ENCODE peak calls at places on chromosomes 16 and 17, in nine cellular contexts. Z, N, E, T, M, R, P, B and Q are unnamed samples.

GRCh38 chr17:81683584-81684441 is at the start of the genes ARL16 and HGS:
- DNase-seq in M (peak), B (peak), T (peak), R (peak), E (peak), P (peak), N (peak), Z (peak), Q (peak)

GRCh38 chr16:4389051-4389955 is 17.7 kb downstream of the VASN start:
- DNase-seq in N (no peak), E (no peak), P (no peak), R (no peak), T (peak), Z (no peak), M (no peak), B (no peak), Q (no peak)

GRCh38 chr17:83151056-83151441 is 71.6 kb downstream of the METRNL start:
- DNase-seq in E (no peak), N (no peak), Z (no peak), B (peak), R (no peak), T (no peak), P (no peak), M (no peak), Q (no peak)

GRCh38 chr17:15398291-15398690 is 56.9 kb upstream of the TEKT3 start:
- DNase-seq in Z (no peak), P (no peak), B (no peak), N (peak), M (no peak), T (no peak), E (peak), R (no peak), Q (peak)

GRCh38 chr16:6008656-6009055 is 911.1 kb upstream of the EEF2KMT start:
- DNase-seq in M (no peak), P (no peak), T (no peak), Z (no peak), E (no peak), R (no peak), N (no peak), B (no peak), Q (no peak)

GRCh38 chr17:29050176-29050575 is 7.2 kb downstream of the PIPOX start:
- DNase-seq in T (no peak), P (no peak), B (no peak), Z (no peak), E (no peak), R (no peak), M (peak), N (no peak), Q (no peak)

GRCh38 chr16:48188449-48189102 is 32.8 kb upstream of the ABCC12 start:
- DNase-seq in B (no peak), P (no peak), N (no peak), Z (no peak), M (peak), R (no peak), E (peak), T (no peak), Q (no peak)

GRCh38 chr16:14302031-14302398 is 230.9 kb downstream of the MRTFB start:
- DNase-seq in B (no peak), E (peak), R (peak), P (no peak), N (no peak), M (peak), T (peak), Z (peak), Q (no peak)

GRCh38 chr17:67992541-67993152 is 3.6 kb downstream of the C17orf58 start:
- DNase-seq in E (peak), P (no peak), R (no peak), B (no peak), T (no peak), M (no peak), Z (no peak), N (no peak), Q (no peak)

GRCh38 chr17:1883536-1883935 is 53.7 kb downstream of the RPA1 start:
- DNase-seq in E (no peak), B (no peak), Z (no peak), P (no peak), N (no peak), T (no peak), R (no peak), M (no peak), Q (no peak)

GRCh38 chr17:20187049-20187448 is 177.9 kb downstream of the SPECC1 start:
- DNase-seq in M (no peak), Z (no peak), E (peak), R (no peak), T (no peak), N (no peak), B (no peak), P (no peak), Q (peak)

GRCh38 chr17:73288534-73289302 is 23.1 kb downstream of the CDC42EP4 start:
- DNase-seq in E (no peak), Z (peak), T (peak), N (no peak), M (no peak), B (no peak), P (no peak), R (peak), Q (no peak)

GRCh38 chr16:59543641-59544040 is 809.5 kb upstream of the GOT2 start:
- DNase-seq in P (peak), R (no peak), B (no peak), M (peak), E (no peak), Z (no peak), T (no peak), N (peak), Q (peak)

GRCh38 chr16:56936491-56936890 is 4.5 kb downstream of the HERPUD1 start:
- DNase-seq in R (no peak), Z (no peak), N (no peak), M (no peak), E (no peak), T (no peak), P (no peak), B (no peak), Q (no peak)

GRCh38 chr16:23742761-23743160 is 12.1 kb upstream of the CHP2 start:
- DNase-seq in N (no peak), B (no peak), Z (no peak), E (no peak), P (no peak), R (no peak), T (no peak), M (no peak), Q (no peak)

GRCh38 chr17:81398170-81398854 is 3.1 kb downstream of the BAHCC1 start:
- DNase-seq in E (peak), N (no peak), M (peak), R (no peak), B (no peak), P (no peak), Z (no peak), T (peak), Q (peak)

GRCh38 chr16:14369734-14370598 is 260.1 kb downstream of the PARN start:
- DNase-seq in R (peak), T (peak), P (no peak), Z (peak), N (no peak), M (peak), E (peak), B (no peak), Q (no peak)

GRCh38 chr16:21626659-21627277 is 25.6 kb downstream of the IGSF6 start:
- DNase-seq in P (peak), N (peak), B (peak), M (peak), R (peak), E (peak), Z (peak), T (no peak), Q (peak)

GRCh38 chr17:79844869-79845600 is 5.8 kb upstream of the CBX4 start:
- DNase-seq in B (no peak), N (no peak), Z (no peak), E (peak), M (peak), T (peak), P (no peak), R (no peak), Q (no peak)

GRCh38 chr17:17840751-17841591 is 4.2 kb upstream of the SREBF1 start:
- DNase-seq in P (no peak), B (peak), T (no peak), N (no peak), E (peak), Z (peak), M (peak), R (no peak), Q (peak)

GRCh38 chr16:49111351-49111750 is 170.3 kb downstream of the CBLN1 start:
- DNase-seq in R (no peak), P (no peak), Z (no peak), T (no peak), M (no peak), B (no peak), E (no peak), N (no peak), Q (no peak)

GRCh38 chr16:23318639-23319038 is 16.5 kb downstream of the SCNN1B start:
- DNase-seq in T (no peak), N (no peak), Z (no peak), R (no peak), P (no peak), B (no peak), M (peak), E (no peak), Q (no peak)

DNA sequence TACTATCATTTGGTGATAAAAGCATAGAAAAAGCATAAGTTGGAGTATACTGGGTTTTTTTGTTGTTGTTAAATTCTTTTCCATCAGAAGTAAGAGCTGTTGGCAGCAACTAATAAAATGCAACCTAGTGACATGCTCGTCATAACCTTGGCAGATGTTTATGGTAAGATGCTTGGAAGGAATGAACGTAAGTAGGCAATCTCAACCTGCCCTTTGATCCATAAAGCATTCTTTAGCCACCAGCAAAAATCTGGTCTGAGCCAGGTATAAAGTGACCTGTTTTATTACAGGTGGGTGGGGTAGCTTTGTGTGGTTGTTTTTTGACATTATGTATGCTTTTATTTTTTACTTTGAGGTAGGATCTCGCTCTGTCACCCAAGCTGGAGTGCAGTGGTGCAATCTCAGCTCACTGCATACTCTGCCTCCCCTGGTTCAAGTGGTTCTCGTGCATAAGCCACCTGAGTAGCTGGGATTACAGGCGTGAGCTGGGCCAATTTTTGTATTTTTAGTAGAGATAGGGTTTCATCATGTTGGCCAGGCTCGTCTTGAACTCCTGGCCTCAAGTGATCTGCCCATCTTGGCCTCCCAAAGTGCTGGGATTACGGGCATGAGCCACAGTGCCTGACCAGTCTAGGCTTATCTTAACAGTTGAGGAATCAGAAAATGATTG is 22.0 kb downstream of the WSB1 start:
- DNase-seq in E (no peak), M (no peak), B (no peak), N (no peak), Z (no peak), R (no peak), T (no peak), P (no peak), Q (no peak)
- H3K4me3 ChIP-seq in E (no peak), M (no peak), B (no peak), N (no peak), Z (no peak), R (no peak), T (no peak), P (no peak), Q (no peak)

GRCh38 chr17:63635313-63635712 is 13.1 kb downstream of the MAP3K3 start:
- DNase-seq in N (no peak), B (no peak), E (no peak), M (no peak), R (no peak), T (no peak), Z (no peak), P (no peak), Q (no peak)

GRCh38 chr17:63635787-63636186 is 13.6 kb downstream of the MAP3K3 start:
- DNase-seq in R (no peak), P (no peak), N (no peak), Z (no peak), T (no peak), M (no peak), E (no peak), B (no peak), Q (no peak)

GRCh38 chr17:63634163-63634562 is 11.9 kb downstream of the MAP3K3 start:
- DNase-seq in E (peak), R (no peak), T (no peak), M (no peak), N (no peak), B (no peak), Z (peak), P (no peak), Q (no peak)

GRCh38 chr17:63634816-63635215 is 12.6 kb downstream of the MAP3K3 start:
- DNase-seq in P (no peak), E (no peak), T (no peak), R (no peak), B (no peak), M (no peak), Z (no peak), N (no peak), Q (no peak)

GRCh38 chr17:63633742-63634141 is 11.5 kb downstream of the MAP3K3 start:
- DNase-seq in R (no peak), B (no peak), Z (no peak), T (no peak), M (no peak), P (no peak), N (no peak), E (no peak), Q (no peak)
- H3K4me3 ChIP-seq in R (no peak), B (no peak), Z (no peak), T (no peak), M (no peak), P (no peak), N (no peak), E (no peak), Q (no peak)

GRCh38 chr17:8264320-8264719 is 15.2 kb downstream of the PFAS start:
- DNase-seq in B (no peak), M (no peak), P (no peak), E (no peak), N (no peak), R (no peak), T (no peak), Z (no peak), Q (no peak)
- H3K4me3 ChIP-seq in B (no peak), M (no peak), P (no peak), E (no peak), N (no peak), R (no peak), T (no peak), Z (no peak), Q (no peak)

DNA sequence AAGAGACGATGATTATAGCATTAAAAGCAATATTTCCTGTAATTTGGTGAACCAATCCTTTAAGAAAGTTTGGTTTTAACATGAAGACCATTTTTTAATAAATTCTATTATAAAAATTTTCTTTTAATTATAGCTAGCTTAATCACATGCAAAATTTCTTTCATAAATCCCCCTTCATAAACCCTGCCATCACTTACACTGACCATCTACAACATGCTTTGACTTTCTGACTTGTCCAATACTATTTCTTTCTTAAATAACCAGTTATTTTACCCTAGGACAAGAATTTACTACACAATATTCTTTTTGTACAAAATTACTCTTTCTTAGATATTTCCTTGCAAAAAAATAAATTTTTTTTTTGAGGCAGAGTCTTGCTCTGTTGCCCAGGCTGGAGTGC is 1334.8 kb downstream of the CDH11 start:
- DNase-seq in B (no peak), P (no peak), M (no peak), R (no peak), T (no peak), Z (no peak), N (no peak), E (no peak), Q (no peak)
- H3K4me3 ChIP-seq in B (no peak), P (no peak), M (no peak), R (no peak), T (no peak), Z (no peak), N (no peak), E (no peak), Q (no peak)

GRCh38 chr16:86566966-86567700 is 504 bp downstream of the FOXC2 start:
- DNase-seq in R (no peak), T (peak), P (no peak), B (no peak), Z (no peak), M (peak), N (no peak), E (peak), Q (peak)
- H3K4me3 ChIP-seq in R (no peak), T (peak), P (peak), B (peak), Z (peak), M (peak), N (peak), E (peak), Q (peak)